ENCODE peak calls at places on chromosomes 2 and 18, in eight cellular contexts. Q is AML-193; S is T-helper 2 cell treated with Interferon-gamma antibody and Interleukin-4, amounts not matched to agents 5 μg/mL and 100 μg/mL, for 36 hours; K is WERI-Rb-1; R is H54; M is skeletal muscle cell; O is HCT116; V is progenitor cell of endocrine pancreas. U is an unnamed sample.

GRCh38 chr2:98543842-98544241 is 64.5 kb downstream of the COA5 start:
- DNase-seq in Q (no peak), S (no peak), K (no peak), R (no peak), M (no peak), O (no peak), V (no peak), U (no peak)

GRCh38 chr2:229416116-229416694 is 145.1 kb upstream of the PID1 start:
- DNase-seq in Q (peak), S (no peak), K (no peak), R (no peak), M (peak), O (no peak), V (no peak), U (no peak)

GRCh38 chr2:109085912-109086742 is 42.9 kb upstream of the SH3RF3 start:
- DNase-seq in Q (no peak), S (no peak), K (no peak), R (no peak), M (no peak), O (no peak), V (no peak), U (no peak)

GRCh38 chr18:60981651-60982050 is 351.6 kb upstream of the CDH20 start:
- DNase-seq in Q (no peak), S (no peak), K (no peak), R (no peak), M (no peak), O (no peak), V (no peak), U (no peak)

GRCh38 chr2:60391250-60392013 is 162.0 kb downstream of the BCL11A start:
- DNase-seq in Q (no peak), S (no peak), K (no peak), R (no peak), M (no peak), O (no peak), V (no peak), U (peak)

GRCh38 chr2:184371641-184372040 is 226.7 kb upstream of the ZNF804A start:
- DNase-seq in Q (no peak), S (no peak), K (no peak), R (no peak), M (peak), O (no peak), V (no peak), U (no peak)

GRCh38 chr2:56011624-56012023 is 88.0 kb upstream of the EFEMP1 start:
- DNase-seq in Q (no peak), S (no peak), K (no peak), R (no peak), M (no peak), O (no peak), V (no peak), U (no peak)

GRCh38 chr18:58390399-58390798 is 238.5 kb downstream of the ALPK2 start:
- DNase-seq in Q (no peak), S (no peak), K (no peak), R (no peak), M (no peak), O (no peak), V (no peak), U (no peak)

GRCh38 chr2:112142525-112143078 is 4.4 kb downstream of the FBLN7 start:
- DNase-seq in Q (no peak), S (no peak), K (no peak), R (no peak), M (no peak), O (no peak), V (no peak), U (no peak)

GRCh38 chr18:35786359-35787042 is 186.0 kb upstream of the RMP24 start:
- DNase-seq in Q (no peak), S (no peak), K (no peak), R (no peak), M (no peak), O (no peak), V (no peak), U (no peak)

GRCh38 chr2:101613073-101613704 is 84.3 kb upstream of the MAP4K4 start:
- DNase-seq in Q (no peak), S (no peak), K (peak), R (no peak), M (no peak), O (no peak), V (no peak), U (no peak)

GRCh38 chr2:227207573-227207972 is 43.1 kb downstream of the COL4A3 start:
- DNase-seq in Q (no peak), S (no peak), K (no peak), R (no peak), M (no peak), O (no peak), V (no peak), U (no peak)

GRCh38 chr18:75230210-75231052 is 19.8 kb downstream of the TSHZ1 start:
- DNase-seq in Q (no peak), S (no peak), K (no peak), R (no peak), M (no peak), O (no peak), V (no peak), U (no peak)

GRCh38 chr2:238170386-238171071 is 11.8 kb downstream of the ERFE start:
- DNase-seq in Q (no peak), S (no peak), K (no peak), R (no peak), M (no peak), O (no peak), V (no peak), U (no peak)

GRCh38 chr2:201580486-201580885 is 62.8 kb downstream of the TMEM237 start:
- DNase-seq in Q (peak), S (no peak), K (no peak), R (no peak), M (peak), O (no peak), V (no peak), U (no peak)

GRCh38 chr2:69994166-69994565 is 32.7 kb upstream of the ASPRV1 start:
- DNase-seq in Q (no peak), S (no peak), K (no peak), R (no peak), M (no peak), O (no peak), V (no peak), U (no peak)

GRCh38 chr2:69026026-69026425 is 13.0 kb downstream of the ANTXR1 start:
- DNase-seq in Q (peak), S (peak), K (peak), R (no peak), M (no peak), O (peak), V (no peak), U (peak)

U was measured in LoVo.